ENCODE peak calls at places on chromosomes 5 and 9, in five cellular contexts. B, I, A, M and R are unnamed samples.

GRCh38 chr5:119287547-119288073 is 68.2 kb upstream of the TNFAIP8 start:
- DNase-seq in B (peak; percentile 64), I (peak; percentile 64), A (peak; percentile 61), M (peak; percentile 22), R (no peak)

GRCh38 chr9:5516453-5517220 is 6.3 kb downstream of the PDCD1LG2 start:
- DNase-seq in B (no peak), I (no peak), A (no peak), M (no peak), R (no peak)

GRCh38 chr9:78218890-78219289 is 17.0 kb upstream of the CEP78 start:
- DNase-seq in B (no peak), I (no peak), A (no peak), M (no peak), R (no peak)

GRCh38 chr5:159123700-159124099 is 24.0 kb upstream of the EBF1 start:
- DNase-seq in B (no peak), I (no peak), A (no peak), M (no peak), R (no peak)

GRCh38 chr9:92294297-92294676 is 790 bp upstream of the IARS1 start:
- DNase-seq in B (peak; percentile 15), I (peak; percentile 38), A (peak; percentile 31), M (peak; percentile 23), R (no peak)

GRCh38 chr5:132484386-132484715 is 6.2 kb downstream of the IRF1 start:
- DNase-seq in B (no peak), I (no peak), A (no peak), M (no peak), R (no peak)

GRCh38 chr5:6496207-6496584 is 47.5 kb downstream of the UBE2QL1 start:
- DNase-seq in B (no peak), I (no peak), A (peak; percentile 77), M (no peak), R (no peak)

GRCh38 chr5:180647941-180648500 is 1.4 kb downstream of the FLT4 start:
- DNase-seq in B (no peak), I (no peak), A (no peak), M (no peak), R (no peak)

GRCh38 chr5:140039561-140039960 is 3.5 kb downstream of the NRG2 start:
- DNase-seq in B (no peak), I (no peak), A (no peak), M (peak; percentile 98), R (no peak)

GRCh38 chr5:65506961-65507360 is 25.2 kb upstream of the ADAMTS6 start:
- DNase-seq in B (peak; percentile 14), I (peak; percentile 94), A (no peak), M (no peak), R (peak; percentile 77)

GRCh38 chr9:121781701-121782464 is 130.4 kb downstream of the DAB2IP start:
- DNase-seq in B (no peak), I (no peak), A (no peak), M (no peak), R (no peak)

GRCh38 chr5:83530186-83530585 is 58.6 kb downstream of the VCAN start:
- DNase-seq in B (no peak), I (peak; percentile 25), A (no peak), M (no peak), R (no peak)

GRCh38 chr5:65925601-65926275 is 637 bp upstream of the ERBIN start:
- DNase-seq in B (peak; percentile 63), I (peak; percentile 82), A (peak; percentile 92), M (peak; percentile 82), R (peak; percentile 80)

GRCh38 chr5:3313569-3313968 is 282.1 kb upstream of the IRX1 start:
- DNase-seq in B (no peak), I (no peak), A (no peak), M (no peak), R (no peak)

GRCh38 chr9:128771094-128771721 is 519 bp downstream of the ZER1 start:
- DNase-seq in B (no peak), I (peak; percentile 15), A (no peak), M (peak; percentile 27), R (no peak)

GRCh38 chr5:1524799-1525623 is 1.3 kb upstream of the LPCAT1 start:
- DNase-seq in B (no peak), I (no peak), A (no peak), M (no peak), R (no peak)

GRCh38 chr9:81686614-81687520 is 2.5 kb downstream of the TLE1 start:
- DNase-seq in B (peak; percentile 71), I (peak; percentile 89), A (peak; percentile 24), M (peak; percentile 92), R (peak; percentile 68)

GRCh38 chr9:112169368-112169767 is 5.7 kb downstream of the SUSD1 start:
- DNase-seq in B (no peak), I (no peak), A (no peak), M (no peak), R (no peak)
- TF ChIP-seq CTCF in B (no peak), I (no peak), A (no peak), M (no peak), R (no peak)

DNA sequence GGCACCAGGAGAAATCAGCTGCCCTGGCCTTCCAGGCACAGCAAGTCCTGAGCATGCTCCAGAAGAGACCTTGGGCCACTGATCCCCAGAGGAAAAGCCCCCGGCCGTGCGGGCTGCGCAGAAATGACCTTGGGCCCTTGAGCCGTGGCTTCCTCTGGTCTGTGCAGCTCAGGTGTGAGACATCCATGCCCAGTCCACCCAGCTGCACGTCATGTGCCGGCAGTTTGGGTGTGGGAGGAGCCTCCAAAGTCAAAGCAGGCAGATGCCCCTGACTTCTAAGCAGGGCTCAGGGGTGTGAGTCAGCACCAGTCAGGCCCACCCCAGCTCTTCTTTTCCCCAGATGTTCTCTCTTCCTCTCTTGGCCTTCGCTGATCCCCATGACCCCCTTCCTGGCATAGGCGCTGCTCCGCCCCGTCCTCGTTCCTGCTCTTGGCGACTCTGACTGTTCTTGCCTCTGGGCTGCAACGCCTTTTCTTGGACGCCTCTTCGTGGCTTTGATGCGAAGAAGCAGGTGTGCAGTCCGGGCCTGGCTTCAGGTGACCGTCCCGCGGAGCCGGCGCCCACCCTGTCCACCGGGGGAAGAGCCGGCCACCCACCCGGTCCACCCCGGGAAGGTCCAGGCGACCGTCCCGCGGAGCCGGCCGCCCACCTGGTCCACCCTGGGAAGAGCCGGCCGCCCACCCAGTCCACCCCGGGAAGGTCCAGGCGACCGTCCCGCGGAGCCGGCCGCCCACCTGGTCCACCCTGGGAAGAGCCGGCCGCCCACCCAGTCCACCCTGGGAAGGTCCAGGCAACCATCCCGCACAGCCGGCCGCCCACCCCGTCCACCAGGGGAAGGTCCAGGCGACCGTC is 5.9 kb upstream of the QSOX2 start:
- DNase-seq in B (no peak), I (no peak), A (no peak), M (no peak), R (no peak)
- TF ChIP-seq CTCF in B (no peak), I (no peak), A (no peak), M (no peak), R (no peak)

DNA sequence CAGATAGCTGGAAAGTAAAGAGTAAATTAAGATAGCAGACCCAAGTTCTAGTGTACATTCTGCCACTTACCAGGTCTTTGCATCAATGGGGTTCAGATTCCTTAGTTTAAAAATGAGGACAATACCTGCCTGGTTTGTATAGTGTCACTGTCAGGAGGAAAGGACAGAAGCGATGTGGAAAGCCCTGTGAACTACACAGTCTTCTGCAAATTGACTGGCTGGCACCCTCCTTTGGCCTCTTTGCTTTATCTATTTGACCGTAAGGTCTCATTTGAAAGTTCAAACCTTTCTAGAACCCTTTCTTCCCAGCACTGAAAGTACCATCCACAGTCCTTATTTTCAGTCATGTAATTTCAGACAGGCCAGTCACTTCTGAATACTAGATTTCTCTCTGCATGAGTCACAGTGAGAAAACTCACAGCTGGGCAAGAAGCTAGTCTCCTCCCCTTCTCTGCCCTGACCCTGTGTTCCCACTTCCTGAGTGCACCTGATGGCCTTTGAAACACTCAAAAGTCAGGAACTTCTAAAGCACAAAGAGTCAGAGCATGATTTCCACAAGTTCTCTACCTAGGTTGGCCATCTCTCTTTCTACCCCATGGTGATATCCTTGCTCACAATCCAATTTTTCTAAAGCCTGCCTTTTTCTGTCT is 91.3 kb upstream of the RASEF start:
- DNase-seq in B (peak; percentile 56), I (peak; percentile 19), A (peak; percentile 2), M (peak; percentile 79), R (no peak)
- TF ChIP-seq CTCF in B (no peak), I (no peak), A (no peak), M (no peak), R (no peak)

DNA sequence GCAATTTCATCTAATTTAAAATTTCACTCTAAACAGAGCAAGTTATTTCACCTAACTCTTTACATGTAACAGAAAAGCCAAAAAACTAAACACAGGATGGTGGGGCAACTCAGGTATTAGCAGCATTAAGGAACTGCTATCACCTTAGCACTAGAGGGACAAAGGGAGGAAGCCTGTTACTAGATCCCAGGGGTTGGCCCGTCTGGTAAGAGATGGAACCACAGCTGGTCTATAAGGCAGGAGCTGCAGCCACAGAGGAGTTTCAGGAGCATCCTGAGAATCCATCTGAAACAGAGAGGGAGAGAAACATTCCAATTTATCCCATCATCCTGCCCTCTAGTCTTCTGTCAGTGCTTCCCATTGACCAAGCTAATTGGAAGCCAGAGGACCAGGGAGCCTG is 300.3 kb downstream of the MRPS30 start:
- DNase-seq in B (no peak), I (no peak), A (no peak), M (no peak), R (no peak)
- TF ChIP-seq CTCF in B (no peak), I (no peak), A (no peak), M (no peak), R (no peak)

DNA sequence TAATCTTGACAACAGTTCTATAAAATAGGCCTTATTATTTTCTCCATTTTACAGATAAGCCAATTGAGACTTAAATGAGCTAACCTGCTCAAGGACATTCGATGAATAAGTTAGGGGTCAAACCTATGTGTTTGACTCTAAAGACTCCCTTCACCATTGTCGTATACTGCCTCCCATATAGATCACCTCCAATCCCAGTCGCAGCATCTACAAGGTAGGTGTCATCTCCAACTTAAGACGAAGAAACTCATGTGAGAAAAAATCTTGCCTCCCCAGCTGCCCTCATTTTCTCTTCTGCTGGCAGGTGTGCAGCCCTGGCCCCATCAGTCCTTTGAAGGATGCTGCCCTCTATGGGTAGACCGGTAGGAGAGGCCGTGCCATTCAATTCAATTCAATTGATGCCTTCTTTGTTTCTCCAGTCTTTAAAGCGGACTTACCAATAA is 75.2 kb upstream of the SMARCA2 start:
- DNase-seq in B (no peak), I (peak; percentile 8), A (peak; percentile 56), M (peak; percentile 47), R (no peak)
- TF ChIP-seq CTCF in B (peak; percentile 34), I (peak; percentile 53), A (peak; percentile 91), M (peak; percentile 58), R (peak; percentile 50)

DNA sequence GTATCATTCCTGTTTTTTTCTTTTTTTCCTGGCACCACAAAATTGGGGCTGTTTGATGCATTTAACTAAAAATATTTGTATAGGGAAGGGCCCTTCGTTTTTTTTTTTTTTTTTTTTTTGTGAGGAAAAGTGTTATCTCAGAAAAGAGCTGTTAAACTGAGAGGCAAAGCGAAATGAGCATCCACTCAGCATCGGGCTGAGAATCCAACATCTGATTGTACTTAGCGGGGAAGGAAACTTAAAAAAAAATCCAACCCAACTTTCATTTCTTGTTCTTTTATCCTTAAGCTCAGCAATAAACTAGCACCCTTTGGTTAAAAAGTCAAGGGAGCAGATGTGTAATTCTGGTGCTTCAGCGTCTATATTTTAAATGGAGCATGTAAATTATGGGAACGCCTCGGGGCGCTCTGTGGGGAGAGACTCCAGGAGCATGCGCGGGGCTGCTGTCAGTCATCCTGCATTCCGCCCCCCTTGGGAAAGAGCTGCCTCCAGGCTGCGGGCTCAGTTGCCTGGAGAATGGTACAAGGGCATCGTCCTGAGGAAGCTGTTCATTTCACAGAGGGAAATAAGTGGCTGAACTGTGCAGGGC is 33.3 kb downstream of the DMRT2 start:
- DNase-seq in B (no peak), I (no peak), A (no peak), M (peak; percentile 37), R (no peak)
- TF ChIP-seq CTCF in B (no peak), I (no peak), A (no peak), M (no peak), R (no peak)